ENCODE peak calls at places on chromosomes 13 and 19, in five cellular contexts. S is stimulated activated CD4-positive, alpha-beta T cell treated with anti-CD3 and anti-CD28 coated beads, TNF-alpha, amount 100 ng/mL, for 48 hours; P is activated naive CD8-positive, alpha-beta T cell treated with anti-CD3 and anti-CD28 coated beads, Interleukin-2, amount 50 U/mL, for 24 hours; N is AG09319; H is keratinocyte. V is an unnamed sample.

GRCh38 chr13:46893820-46894533 is 2.9 kb downstream of the HTR2A start:
- DNase-seq in P (peak; percentile 77), H (no peak), S (peak; percentile 68), N (no peak), V (peak; percentile 62)

GRCh38 chr13:39273953-39274352 is 235.7 kb downstream of the NHLRC3 start:
- DNase-seq in N (no peak), H (no peak), S (no peak), P (no peak), V (no peak)

GRCh38 chr13:112835344-112835743 is 133.7 kb upstream of the MCF2L start:
- DNase-seq in H (no peak), S (no peak), P (no peak), N (no peak), V (no peak)

GRCh38 chr13:111555906-111556305 is 235.5 kb downstream of the TEX29 start:
- DNase-seq in N (no peak), P (no peak), H (no peak), S (no peak), V (no peak)

GRCh38 chr13:111911754-111912452 is 155.0 kb upstream of the SOX1 start:
- DNase-seq in N (no peak), S (no peak), H (no peak), P (no peak), V (peak; percentile 7)

GRCh38 chr13:25930655-25931054 is 121.2 kb downstream of the SHISA2 start:
- DNase-seq in H (no peak), N (no peak), P (no peak), S (no peak), V (no peak)

GRCh38 chr19:15324791-15325519 is 7.4 kb downstream of the BRD4 start:
- DNase-seq in N (no peak), S (no peak), P (no peak), H (no peak), V (no peak)

GRCh38 chr19:17073869-17074627 is 1.2 kb downstream of the HAUS8 start:
- DNase-seq in N (no peak), P (no peak), H (no peak), S (no peak), V (peak; percentile 19)

GRCh38 chr13:32838985-32839384 is 177.2 kb upstream of the KL start:
- DNase-seq in S (no peak), P (no peak), H (no peak), N (no peak), V (no peak)

V was measured in activated CD4-positive, alpha-beta memory T cell treated with anti-CD3 and anti-CD28 coated beads, Interleukin-2, amount 10 ng/mL, durations not matched to agents 7 days and 5 days.